ENCODE peak calls at places on chromosomes 7 and 10, in seven cellular contexts. Z is NCI-H1105 treated with DMSO at 0.1 percent for 48 hours; C is fibroblast of lung; G is NCI-H2107; D is AG10803; R is activated gamma-delta T cell treated with anti-CD3 and anti-CD28 coated beads, Interleukin-2, amount 50 U/mL, for 16 hours; N is CD8-positive, alpha-beta T cell. U is an unnamed sample.

GRCh38 chr7:100477871-100478248 is 1.2 kb downstream of the TSC22D4 start:
- DNase-seq in N (no peak), D (no peak), C (no peak), Z (no peak), R (no peak), G (no peak), U (no peak)

GRCh38 chr7:39667354-39667923 is 44.1 kb downstream of the RALA start:
- DNase-seq in D (peak), G (no peak), N (no peak), R (no peak), Z (no peak), C (peak), U (no peak)

GRCh38 chr10:11642558-11642957 is 31.1 kb upstream of the USP6NL start:
- DNase-seq in G (no peak), Z (no peak), D (no peak), N (no peak), R (no peak), C (no peak), U (no peak)

GRCh38 chr7:27678617-27679260 is 16.1 kb upstream of the HIBADH start:
- DNase-seq in R (no peak), D (no peak), C (peak), G (no peak), Z (no peak), N (no peak), U (peak)

GRCh38 chr10:76244061-76244686 is 812.8 kb downstream of the LRMDA start:
- DNase-seq in C (peak), D (no peak), R (no peak), N (no peak), G (no peak), Z (no peak), U (no peak)

GRCh38 chr7:4111166-4111565 is 570.9 kb upstream of the FOXK1 start:
- DNase-seq in R (no peak), D (no peak), G (no peak), C (no peak), Z (no peak), N (no peak), U (no peak)

GRCh38 chr7:101400751-101401150 is 38.1 kb downstream of the COL26A1 start:
- DNase-seq in G (no peak), D (no peak), C (no peak), Z (no peak), R (no peak), N (no peak), U (no peak)

GRCh38 chr7:130070900-130071622 is 727 bp downstream of the KLHDC10 start:
- DNase-seq in Z (no peak), G (no peak), D (peak), C (no peak), N (no peak), R (no peak), U (peak)

GRCh38 chr10:77350711-77351119 is 286.9 kb downstream of the KCNMA1 start:
- DNase-seq in C (peak), G (no peak), R (no peak), Z (no peak), N (no peak), D (peak), U (peak)

U was measured in lung microvascular endothelial cell.